ENCODE peak calls at places on chromosomes 1 and 21, in four cellular contexts. One of them, this sample, is unnamed.
A peak's percentile ranks its signal among the peaks of the same experiment; 100 is the strongest.

GRCh38 chr1:73770109-73770905 is 427.7 kb downstream of the LRRIQ3 start:
- DNase-seq in stimulated activated CD4-positive, alpha-beta T cell treated with anti-CD3 and anti-CD28 coated beads, Interleukin-1b, Interleukin-23, amount 100 ng/mL, for 48 hours: no peak
- DNase-seq in T-helper 9 cell: no peak
- DNase-seq in PC-9: no peak
- DNase-seq in this sample: no peak

GRCh38 chr1:15765495-15766194 is 7.0 kb downstream of the FBLIM1 start:
- DNase-seq in stimulated activated CD4-positive, alpha-beta T cell treated with anti-CD3 and anti-CD28 coated beads, Interleukin-1b, Interleukin-23, amount 100 ng/mL, for 48 hours: no peak
- DNase-seq in T-helper 9 cell: no peak
- DNase-seq in PC-9: no peak
- DNase-seq in this sample: no peak

GRCh38 chr1:162822391-162823200 is 32.1 kb downstream of the HSD17B7 start:
- DNase-seq in stimulated activated CD4-positive, alpha-beta T cell treated with anti-CD3 and anti-CD28 coated beads, Interleukin-1b, Interleukin-23, amount 100 ng/mL, for 48 hours: no peak
- DNase-seq in T-helper 9 cell: no peak
- DNase-seq in PC-9: no peak
- DNase-seq in this sample: peak; percentile 58

GRCh38 chr1:26276432-26276838 is 3.5 kb upstream of the SH3BGRL3 start:
- DNase-seq in stimulated activated CD4-positive, alpha-beta T cell treated with anti-CD3 and anti-CD28 coated beads, Interleukin-1b, Interleukin-23, amount 100 ng/mL, for 48 hours: no peak
- DNase-seq in T-helper 9 cell: no peak
- DNase-seq in PC-9: no peak
- DNase-seq in this sample: no peak

GRCh38 chr1:246554201-246554600 is 11.9 kb downstream of the TFB2M start:
- DNase-seq in stimulated activated CD4-positive, alpha-beta T cell treated with anti-CD3 and anti-CD28 coated beads, Interleukin-1b, Interleukin-23, amount 100 ng/mL, for 48 hours: no peak
- DNase-seq in T-helper 9 cell: no peak
- DNase-seq in PC-9: no peak
- DNase-seq in this sample: no peak

GRCh38 chr21:24280591-24280990 is 1326.7 kb downstream of the MRPL39 start:
- DNase-seq in stimulated activated CD4-positive, alpha-beta T cell treated with anti-CD3 and anti-CD28 coated beads, Interleukin-1b, Interleukin-23, amount 100 ng/mL, for 48 hours: no peak
- DNase-seq in T-helper 9 cell: no peak
- DNase-seq in PC-9: no peak
- DNase-seq in this sample: no peak

GRCh38 chr1:119771016-119771415 is 2.3 kb upstream of the HMGCS2 start:
- DNase-seq in stimulated activated CD4-positive, alpha-beta T cell treated with anti-CD3 and anti-CD28 coated beads, Interleukin-1b, Interleukin-23, amount 100 ng/mL, for 48 hours: no peak
- DNase-seq in T-helper 9 cell: no peak
- DNase-seq in PC-9: no peak
- DNase-seq in this sample: no peak

GRCh38 chr1:183685112-183685713 is 32.1 kb upstream of the APOBEC4 start:
- DNase-seq in stimulated activated CD4-positive, alpha-beta T cell treated with anti-CD3 and anti-CD28 coated beads, Interleukin-1b, Interleukin-23, amount 100 ng/mL, for 48 hours: peak; percentile 16
- DNase-seq in T-helper 9 cell: no peak
- DNase-seq in PC-9: peak; percentile 51
- DNase-seq in this sample: no peak

GRCh38 chr1:222786107-222786506 is 28.7 kb upstream of the DISP1 start:
- DNase-seq in stimulated activated CD4-positive, alpha-beta T cell treated with anti-CD3 and anti-CD28 coated beads, Interleukin-1b, Interleukin-23, amount 100 ng/mL, for 48 hours: no peak
- DNase-seq in T-helper 9 cell: no peak
- DNase-seq in PC-9: no peak
- DNase-seq in this sample: no peak

GRCh38 chr1:59481915-59482505 is 185.1 kb downstream of the FGGY start:
- DNase-seq in stimulated activated CD4-positive, alpha-beta T cell treated with anti-CD3 and anti-CD28 coated beads, Interleukin-1b, Interleukin-23, amount 100 ng/mL, for 48 hours: no peak
- DNase-seq in T-helper 9 cell: no peak
- DNase-seq in PC-9: no peak
- DNase-seq in this sample: no peak

GRCh38 chr1:51330331-51331201 is at the start of gene TTC39A:
- DNase-seq in stimulated activated CD4-positive, alpha-beta T cell treated with anti-CD3 and anti-CD28 coated beads, Interleukin-1b, Interleukin-23, amount 100 ng/mL, for 48 hours: no peak
- DNase-seq in T-helper 9 cell: no peak
- DNase-seq in PC-9: no peak
- DNase-seq in this sample: no peak

GRCh38 chr1:210252621-210253041 is 20.0 kb downstream of the SERTAD4 start:
- DNase-seq in stimulated activated CD4-positive, alpha-beta T cell treated with anti-CD3 and anti-CD28 coated beads, Interleukin-1b, Interleukin-23, amount 100 ng/mL, for 48 hours: no peak
- DNase-seq in T-helper 9 cell: no peak
- DNase-seq in PC-9: peak; percentile 55
- DNase-seq in this sample: peak; percentile 77

GRCh38 chr1:31798433-31799195 is 17.2 kb downstream of the SPOCD1 start:
- DNase-seq in stimulated activated CD4-positive, alpha-beta T cell treated with anti-CD3 and anti-CD28 coated beads, Interleukin-1b, Interleukin-23, amount 100 ng/mL, for 48 hours: peak; percentile 66
- DNase-seq in T-helper 9 cell: no peak
- DNase-seq in PC-9: peak; percentile 95
- DNase-seq in this sample: peak; percentile 51

GRCh38 chr1:91684599-91685196 is 184.0 kb downstream of the CDC7 start:
- DNase-seq in stimulated activated CD4-positive, alpha-beta T cell treated with anti-CD3 and anti-CD28 coated beads, Interleukin-1b, Interleukin-23, amount 100 ng/mL, for 48 hours: no peak
- DNase-seq in T-helper 9 cell: no peak
- DNase-seq in PC-9: no peak
- DNase-seq in this sample: no peak

GRCh38 chr1:45617618-45618017 is 6.2 kb downstream of the CCDC17 start:
- DNase-seq in stimulated activated CD4-positive, alpha-beta T cell treated with anti-CD3 and anti-CD28 coated beads, Interleukin-1b, Interleukin-23, amount 100 ng/mL, for 48 hours: no peak
- DNase-seq in T-helper 9 cell: no peak
- DNase-seq in PC-9: no peak
- DNase-seq in this sample: no peak

GRCh38 chr21:38277501-38278111 is 20.8 kb downstream of the KCNJ15 start:
- DNase-seq in stimulated activated CD4-positive, alpha-beta T cell treated with anti-CD3 and anti-CD28 coated beads, Interleukin-1b, Interleukin-23, amount 100 ng/mL, for 48 hours: peak; percentile 53
- DNase-seq in T-helper 9 cell: no peak
- DNase-seq in PC-9: no peak
- DNase-seq in this sample: peak; percentile 76

GRCh38 chr1:75133754-75134655 is at the start of gene LHX8:
- DNase-seq in stimulated activated CD4-positive, alpha-beta T cell treated with anti-CD3 and anti-CD28 coated beads, Interleukin-1b, Interleukin-23, amount 100 ng/mL, for 48 hours: no peak
- DNase-seq in T-helper 9 cell: no peak
- DNase-seq in PC-9: no peak
- DNase-seq in this sample: no peak

GRCh38 chr1:183630748-183631147 is 4.8 kb downstream of the ARPC5 start:
- DNase-seq in stimulated activated CD4-positive, alpha-beta T cell treated with anti-CD3 and anti-CD28 coated beads, Interleukin-1b, Interleukin-23, amount 100 ng/mL, for 48 hours: no peak
- DNase-seq in T-helper 9 cell: no peak
- DNase-seq in PC-9: no peak
- DNase-seq in this sample: no peak

GRCh38 chr1:56525463-56526155 is 53.8 kb downstream of the PLPP3 start:
- DNase-seq in stimulated activated CD4-positive, alpha-beta T cell treated with anti-CD3 and anti-CD28 coated beads, Interleukin-1b, Interleukin-23, amount 100 ng/mL, for 48 hours: no peak
- DNase-seq in T-helper 9 cell: no peak
- DNase-seq in PC-9: no peak
- DNase-seq in this sample: no peak

This sample was measured in sigmoid colon.